ENCODE peak calls at places on chromosomes 2 and 18, in five cellular contexts. One of them, this sample, is unnamed.

GRCh38 chr2:108423502-108424251 is 25.3 kb upstream of the GCC2 start:
- DNase-seq in endothelial cell: no peak
- DNase-seq in Calu3: peak
- DNase-seq in fibroblast of lung: no peak
- DNase-seq in tibial nerve: no peak
- DNase-seq in this sample: no peak

GRCh38 chr2:65420712-65421431 is 11.5 kb downstream of the SPRED2 start:
- DNase-seq in endothelial cell: peak
- DNase-seq in Calu3: no peak
- DNase-seq in fibroblast of lung: peak
- DNase-seq in tibial nerve: no peak
- DNase-seq in this sample: peak

GRCh38 chr2:94984964-94985575 is 40.4 kb upstream of the MAL start:
- DNase-seq in endothelial cell: no peak
- DNase-seq in Calu3: no peak
- DNase-seq in fibroblast of lung: no peak
- DNase-seq in tibial nerve: no peak
- DNase-seq in this sample: no peak

GRCh38 chr2:234003972-234004617 is 46.4 kb upstream of the SPP2 start:
- DNase-seq in endothelial cell: no peak
- DNase-seq in Calu3: peak
- DNase-seq in fibroblast of lung: peak
- DNase-seq in tibial nerve: no peak
- DNase-seq in this sample: peak

GRCh38 chr2:61221819-61222218 is 59.8 kb downstream of the C2orf74 start:
- DNase-seq in endothelial cell: no peak
- DNase-seq in Calu3: no peak
- DNase-seq in fibroblast of lung: no peak
- DNase-seq in tibial nerve: no peak
- DNase-seq in this sample: no peak

GRCh38 chr2:51027442-51027841 is 4.5 kb downstream of the NRXN1 start:
- DNase-seq in endothelial cell: no peak
- DNase-seq in Calu3: no peak
- DNase-seq in fibroblast of lung: no peak
- DNase-seq in tibial nerve: no peak
- DNase-seq in this sample: no peak

GRCh38 chr2:99975386-99975785 is 167.0 kb downstream of the AFF3 start:
- DNase-seq in endothelial cell: no peak
- DNase-seq in Calu3: no peak
- DNase-seq in fibroblast of lung: peak
- DNase-seq in tibial nerve: no peak
- DNase-seq in this sample: peak

GRCh38 chr2:119122663-119123062 is 35.9 kb downstream of the C1QL2 start:
- DNase-seq in endothelial cell: no peak
- DNase-seq in Calu3: no peak
- DNase-seq in fibroblast of lung: no peak
- DNase-seq in tibial nerve: no peak
- DNase-seq in this sample: no peak

GRCh38 chr2:199738723-199739412 is 112.1 kb downstream of the FTCDNL1 start:
- DNase-seq in endothelial cell: no peak
- DNase-seq in Calu3: no peak
- DNase-seq in fibroblast of lung: peak
- DNase-seq in tibial nerve: no peak
- DNase-seq in this sample: peak

GRCh38 chr2:111178730-111179405 is 58.2 kb downstream of the BCL2L11 start:
- DNase-seq in endothelial cell: no peak
- DNase-seq in Calu3: peak
- DNase-seq in fibroblast of lung: no peak
- DNase-seq in tibial nerve: no peak
- DNase-seq in this sample: no peak

GRCh38 chr2:10038716-10039115 is 4.6 kb upstream of the KLF11 start:
- DNase-seq in endothelial cell: no peak
- DNase-seq in Calu3: no peak
- DNase-seq in fibroblast of lung: no peak
- DNase-seq in tibial nerve: no peak
- DNase-seq in this sample: no peak

GRCh38 chr2:30267161-30267568 is 35.8 kb downstream of the LBH start:
- DNase-seq in endothelial cell: no peak
- DNase-seq in Calu3: no peak
- DNase-seq in fibroblast of lung: no peak
- DNase-seq in tibial nerve: no peak
- DNase-seq in this sample: no peak

GRCh38 chr2:240579771-240580614 is 6.5 kb upstream of the CAPN10 start:
- DNase-seq in endothelial cell: no peak
- DNase-seq in Calu3: peak
- DNase-seq in fibroblast of lung: peak
- DNase-seq in tibial nerve: no peak
- DNase-seq in this sample: peak

GRCh38 chr2:151733781-151734672 is at the start of gene NEB:
- DNase-seq in endothelial cell: no peak
- DNase-seq in Calu3: no peak
- DNase-seq in fibroblast of lung: peak
- DNase-seq in tibial nerve: no peak
- DNase-seq in this sample: no peak

GRCh38 chr2:14654733-14655346 is 22.3 kb downstream of the LRATD1 start:
- DNase-seq in endothelial cell: no peak
- DNase-seq in Calu3: no peak
- DNase-seq in fibroblast of lung: no peak
- DNase-seq in tibial nerve: no peak
- DNase-seq in this sample: no peak

GRCh38 chr18:53796042-53796729 is 428.3 kb downstream of the MBD2 start:
- DNase-seq in endothelial cell: no peak
- DNase-seq in Calu3: no peak
- DNase-seq in fibroblast of lung: peak
- DNase-seq in tibial nerve: peak
- DNase-seq in this sample: peak

GRCh38 chr18:79459946-79460345 is 64.2 kb downstream of the NFATC1 start:
- DNase-seq in endothelial cell: no peak
- DNase-seq in Calu3: no peak
- DNase-seq in fibroblast of lung: no peak
- DNase-seq in tibial nerve: no peak
- DNase-seq in this sample: no peak

GRCh38 chr2:216210711-216211131 is 101.6 kb downstream of the XRCC5 start:
- DNase-seq in endothelial cell: peak
- DNase-seq in Calu3: no peak
- DNase-seq in fibroblast of lung: no peak
- DNase-seq in tibial nerve: no peak
- DNase-seq in this sample: no peak

GRCh38 chr18:79954791-79955190 is 3.3 kb upstream of the SLC66A2 start:
- DNase-seq in endothelial cell: no peak
- DNase-seq in Calu3: no peak
- DNase-seq in fibroblast of lung: no peak
- DNase-seq in tibial nerve: no peak
- DNase-seq in this sample: no peak

GRCh38 chr18:9738266-9738969 is 30.3 kb downstream of the RAB31 start:
- DNase-seq in endothelial cell: no peak
- DNase-seq in Calu3: no peak
- DNase-seq in fibroblast of lung: no peak
- DNase-seq in tibial nerve: no peak
- DNase-seq in this sample: no peak

GRCh38 chr2:232496508-232497373 is 9.1 kb upstream of the ECEL1 start:
- DNase-seq in endothelial cell: no peak
- DNase-seq in Calu3: no peak
- DNase-seq in fibroblast of lung: no peak
- DNase-seq in tibial nerve: no peak
- DNase-seq in this sample: no peak

GRCh38 chr2:224796695-224797305 is 80.6 kb upstream of the CCDC195 start:
- DNase-seq in endothelial cell: no peak
- DNase-seq in Calu3: no peak
- DNase-seq in fibroblast of lung: no peak
- DNase-seq in tibial nerve: no peak
- DNase-seq in this sample: no peak

GRCh38 chr2:149330127-149331022 is at the start of gene LYPD6:
- DNase-seq in endothelial cell: peak
- DNase-seq in Calu3: peak
- DNase-seq in fibroblast of lung: peak
- DNase-seq in tibial nerve: peak
- DNase-seq in this sample: peak

GRCh38 chr2:65435625-65436168 is 3.3 kb upstream of the SPRED2 start:
- DNase-seq in endothelial cell: peak
- DNase-seq in Calu3: peak
- DNase-seq in fibroblast of lung: peak
- DNase-seq in tibial nerve: peak
- DNase-seq in this sample: peak

GRCh38 chr2:241802806-241803318 is 6.1 kb upstream of the NEU4 start:
- DNase-seq in endothelial cell: peak
- DNase-seq in Calu3: no peak
- DNase-seq in fibroblast of lung: no peak
- DNase-seq in tibial nerve: no peak
- DNase-seq in this sample: no peak

DNA sequence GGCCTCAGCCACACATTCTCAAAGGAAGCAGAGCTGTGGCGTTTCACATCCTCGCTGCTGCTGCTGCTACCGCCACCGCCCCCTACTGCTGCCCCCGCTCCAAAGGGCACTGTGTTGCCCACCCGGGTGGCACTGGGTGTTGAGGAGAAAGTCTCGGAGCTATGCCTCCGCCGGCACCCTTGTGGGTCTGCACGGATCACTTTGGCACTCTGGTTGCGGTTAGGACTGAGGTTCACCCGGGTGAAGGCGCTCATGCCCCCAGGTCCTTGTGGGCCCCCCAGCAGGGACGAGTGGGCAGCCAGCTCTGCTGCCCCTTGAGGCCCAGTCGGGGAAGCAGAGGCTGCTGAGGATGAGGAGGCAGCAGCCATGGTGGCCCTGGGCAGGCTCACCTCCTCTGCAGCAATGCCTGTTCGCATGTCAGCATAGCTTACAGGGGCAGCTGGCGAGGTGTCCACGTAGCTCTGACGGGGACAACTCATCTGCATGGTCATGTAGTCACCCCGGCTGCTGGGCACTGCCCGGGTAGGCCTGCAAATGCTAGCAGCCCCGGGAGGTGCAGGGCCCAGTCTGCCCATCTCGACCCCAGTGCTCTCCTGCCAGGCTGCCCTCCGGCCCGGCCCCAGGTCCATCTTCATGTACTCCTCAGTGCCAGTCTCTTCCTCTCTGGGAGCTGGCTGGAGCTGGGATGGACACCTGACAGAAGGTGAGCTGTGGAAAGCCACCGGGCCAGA is 4.2 kb downstream of the IRS1 start:
- DNase-seq in endothelial cell: no peak
- DNase-seq in Calu3: peak
- DNase-seq in fibroblast of lung: peak
- DNase-seq in tibial nerve: no peak
- DNase-seq in this sample: peak
- TF ChIP-seq CTCF in endothelial cell: no peak
- TF ChIP-seq CTCF in Calu3: peak
- TF ChIP-seq CTCF in fibroblast of lung: peak
- TF ChIP-seq CTCF in tibial nerve: no peak
- TF ChIP-seq CTCF in this sample: peak

DNA sequence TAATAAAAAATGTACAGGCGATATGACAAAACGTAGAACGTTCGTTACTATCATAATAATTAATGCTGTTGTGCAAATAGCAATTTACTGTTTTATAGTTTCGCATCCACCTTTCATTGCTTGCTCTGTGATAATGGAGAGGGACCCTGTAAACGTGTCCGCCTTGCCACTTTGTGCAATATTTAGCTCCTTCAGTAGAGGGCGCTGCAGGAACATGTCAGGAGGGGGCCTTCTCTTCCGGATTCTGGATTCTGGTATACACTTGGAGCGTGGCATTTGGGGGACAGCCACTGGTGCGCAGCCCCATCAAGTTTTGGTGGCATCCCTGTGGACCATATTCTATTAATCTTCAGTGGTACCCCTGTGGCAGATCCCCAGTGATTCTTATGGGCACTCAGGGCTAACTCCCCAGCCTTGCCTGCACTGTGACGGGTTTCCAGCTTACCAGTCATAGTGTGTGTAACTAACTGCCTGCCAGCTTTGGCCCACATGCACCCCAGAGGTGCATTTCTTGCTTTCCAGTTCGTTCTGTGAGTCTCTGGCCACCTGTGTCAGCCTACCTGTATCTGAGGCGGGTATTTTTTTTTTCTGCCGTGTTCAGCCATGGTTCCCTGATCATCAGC is 140.3 kb downstream of the CYRIA start:
- DNase-seq in endothelial cell: peak
- DNase-seq in Calu3: peak
- DNase-seq in fibroblast of lung: no peak
- DNase-seq in tibial nerve: no peak
- DNase-seq in this sample: peak
- TF ChIP-seq CTCF in endothelial cell: peak
- TF ChIP-seq CTCF in Calu3: peak
- TF ChIP-seq CTCF in fibroblast of lung: peak
- TF ChIP-seq CTCF in tibial nerve: no peak
- TF ChIP-seq CTCF in this sample: no peak

GRCh38 chr2:58762176-58762781 is 521.2 kb upstream of the FANCL start:
- DNase-seq in endothelial cell: peak
- DNase-seq in Calu3: peak
- DNase-seq in fibroblast of lung: peak
- DNase-seq in tibial nerve: no peak
- DNase-seq in this sample: peak
- TF ChIP-seq CTCF in endothelial cell: peak
- TF ChIP-seq CTCF in Calu3: peak
- TF ChIP-seq CTCF in fibroblast of lung: peak
- TF ChIP-seq CTCF in tibial nerve: peak
- TF ChIP-seq CTCF in this sample: peak

DNA sequence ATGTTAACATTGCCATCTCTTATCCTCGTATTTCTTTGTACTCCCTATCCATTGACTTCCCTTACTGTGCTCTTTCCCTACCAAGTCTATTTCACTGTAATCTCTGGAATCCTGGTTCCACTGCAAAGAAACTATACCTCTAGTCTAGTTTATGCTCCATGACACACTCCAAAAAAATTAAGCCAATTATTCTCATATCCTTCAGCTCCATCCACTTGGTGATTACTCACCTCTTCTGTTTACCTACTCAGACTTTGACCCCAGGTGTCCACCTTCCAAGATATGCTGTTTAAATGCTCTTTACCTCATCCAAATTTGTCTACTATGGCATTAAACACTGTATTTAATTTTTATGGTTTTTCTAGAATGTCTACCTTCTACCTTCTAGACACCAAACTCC is 137.9 kb downstream of the ATAD2B start:
- DNase-seq in endothelial cell: no peak
- DNase-seq in Calu3: no peak
- DNase-seq in fibroblast of lung: no peak
- DNase-seq in tibial nerve: no peak
- DNase-seq in this sample: peak
- TF ChIP-seq CTCF in endothelial cell: no peak
- TF ChIP-seq CTCF in Calu3: no peak
- TF ChIP-seq CTCF in fibroblast of lung: no peak
- TF ChIP-seq CTCF in tibial nerve: no peak
- TF ChIP-seq CTCF in this sample: no peak

GRCh38 chr2:27306657-27307544 is 1.3 kb downstream of the UCN start:
- DNase-seq in endothelial cell: no peak
- DNase-seq in Calu3: no peak
- DNase-seq in fibroblast of lung: no peak
- DNase-seq in tibial nerve: no peak
- DNase-seq in this sample: no peak
- TF ChIP-seq CTCF in endothelial cell: no peak
- TF ChIP-seq CTCF in Calu3: no peak
- TF ChIP-seq CTCF in fibroblast of lung: no peak
- TF ChIP-seq CTCF in tibial nerve: no peak
- TF ChIP-seq CTCF in this sample: no peak

DNA sequence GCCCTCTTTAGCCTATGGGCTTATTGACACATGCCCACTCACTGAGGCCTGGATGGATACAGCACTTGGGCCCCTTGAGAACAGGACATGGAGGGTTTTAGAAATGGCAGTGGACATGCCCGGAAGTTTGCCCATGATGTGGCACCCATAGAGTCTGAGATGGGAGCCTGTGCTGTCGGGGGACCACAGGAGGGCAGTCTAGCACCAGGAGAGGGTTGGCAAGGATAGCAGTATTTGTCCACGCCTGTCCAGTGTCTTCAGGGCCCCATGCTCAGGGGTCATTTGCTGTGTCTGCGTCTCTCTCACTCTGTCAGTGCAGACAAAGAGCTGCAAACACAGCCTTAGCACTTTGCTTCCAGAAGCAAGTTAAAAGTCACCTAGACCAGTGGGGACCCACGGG is 48.7 kb downstream of the IL1RL2 start:
- DNase-seq in endothelial cell: peak
- DNase-seq in Calu3: peak
- DNase-seq in fibroblast of lung: no peak
- DNase-seq in tibial nerve: no peak
- DNase-seq in this sample: no peak
- TF ChIP-seq CTCF in endothelial cell: no peak
- TF ChIP-seq CTCF in Calu3: no peak
- TF ChIP-seq CTCF in fibroblast of lung: no peak
- TF ChIP-seq CTCF in tibial nerve: no peak
- TF ChIP-seq CTCF in this sample: no peak